ENCODE peak calls at places on chromosomes 2 and 18, in nine cellular contexts. M is H1, D is uterus, F is cardiac muscle cell, G is MM.1S, R is HCT116, L is heart left ventricle, Y is A549, X is aorta. W is an unnamed sample.

GRCh38 chr2:85584857-85585780 is 888 bp downstream of the VAMP5 start:
- DNase-seq in M (no peak), D (peak), F (peak), G (no peak), R (no peak), L (peak), Y (peak), X (peak), W (peak)

GRCh38 chr2:105712981-105713596 is 31.6 kb upstream of the NCK2 start:
- DNase-seq in M (no peak), D (no peak), F (peak), G (peak), R (no peak), L (no peak), Y (no peak), X (no peak), W (no peak)

GRCh38 chr2:44450806-44451205 is 89.1 kb downstream of the CAMKMT start:
- DNase-seq in M (no peak), D (no peak), F (peak), G (no peak), R (no peak), L (no peak), Y (no peak), X (no peak), W (no peak)

GRCh38 chr2:61421611-61422010 is 49.3 kb downstream of the USP34 start:
- DNase-seq in M (no peak), D (no peak), F (no peak), G (no peak), R (no peak), L (no peak), Y (no peak), X (no peak), W (no peak)

GRCh38 chr2:10717630-10718029 is 3.8 kb upstream of the ATP6V1C2 start:
- DNase-seq in M (no peak), D (no peak), F (peak), G (no peak), R (no peak), L (no peak), Y (no peak), X (peak), W (no peak)

GRCh38 chr18:23887493-23887892 is 127.1 kb upstream of the TTC39C start:
- DNase-seq in M (no peak), D (peak), F (peak), G (no peak), R (no peak), L (no peak), Y (no peak), X (no peak), W (peak)

GRCh38 chr2:8115966-8116365 is 565.9 kb upstream of the ID2 start:
- DNase-seq in M (no peak), D (no peak), F (no peak), G (no peak), R (no peak), L (no peak), Y (no peak), X (no peak), W (no peak)

GRCh38 chr18:80171190-80171872 is 62.3 kb downstream of the ADNP2 start:
- DNase-seq in M (peak), D (peak), F (peak), G (no peak), R (no peak), L (no peak), Y (peak), X (peak), W (peak)

GRCh38 chr2:197806317-197806633 is 1.9 kb downstream of the PLCL1 start:
- DNase-seq in M (no peak), D (no peak), F (peak), G (no peak), R (no peak), L (no peak), Y (no peak), X (no peak), W (no peak)

GRCh38 chr18:45008694-45009372 is 328.1 kb downstream of the SETBP1 start:
- DNase-seq in M (no peak), D (no peak), F (no peak), G (peak), R (no peak), L (no peak), Y (no peak), X (no peak), W (no peak)

GRCh38 chr18:45012286-45012685 is 331.6 kb downstream of the SETBP1 start:
- DNase-seq in M (no peak), D (no peak), F (no peak), G (no peak), R (no peak), L (no peak), Y (no peak), X (no peak), W (no peak)

GRCh38 chr18:45019469-45019868 is 338.8 kb downstream of the SETBP1 start:
- DNase-seq in M (no peak), D (no peak), F (no peak), G (no peak), R (no peak), L (no peak), Y (no peak), X (no peak), W (no peak)

GRCh38 chr18:45009766-45010165 is 329.1 kb downstream of the SETBP1 start:
- DNase-seq in M (no peak), D (no peak), F (no peak), G (no peak), R (no peak), L (no peak), Y (no peak), X (no peak), W (no peak)

DNA sequence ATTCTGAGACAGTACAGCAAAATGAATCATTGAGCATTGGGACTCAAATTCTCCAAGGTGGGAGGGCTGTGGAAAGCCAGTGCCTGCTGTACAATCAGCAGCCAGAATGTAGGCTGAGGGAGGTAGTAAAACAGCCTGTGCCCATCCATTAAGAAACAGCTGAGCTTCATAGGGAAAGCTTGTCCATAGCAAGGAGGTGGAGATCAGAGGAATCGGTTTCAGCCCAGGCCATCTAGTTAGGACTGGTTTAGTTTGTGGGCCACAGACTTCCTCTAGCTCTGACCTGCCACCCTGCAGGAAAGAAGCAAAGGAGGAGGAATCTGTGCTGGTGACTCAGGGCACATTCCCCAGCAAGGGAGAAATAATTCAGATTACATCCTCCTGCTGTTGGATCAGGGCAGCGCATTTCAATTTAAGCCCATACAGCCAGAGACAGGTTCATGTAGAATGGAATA is 333.4 kb downstream of the SETBP1 start:
- DNase-seq in M (no peak), D (peak), F (peak), G (no peak), R (no peak), L (no peak), Y (peak), X (peak), W (no peak)
- H3K27ac ChIP-seq in M (no peak), D (peak), F (no peak), G (no peak), R (no peak), L (no peak), Y (no peak), X (no peak), W (no peak)

DNA sequence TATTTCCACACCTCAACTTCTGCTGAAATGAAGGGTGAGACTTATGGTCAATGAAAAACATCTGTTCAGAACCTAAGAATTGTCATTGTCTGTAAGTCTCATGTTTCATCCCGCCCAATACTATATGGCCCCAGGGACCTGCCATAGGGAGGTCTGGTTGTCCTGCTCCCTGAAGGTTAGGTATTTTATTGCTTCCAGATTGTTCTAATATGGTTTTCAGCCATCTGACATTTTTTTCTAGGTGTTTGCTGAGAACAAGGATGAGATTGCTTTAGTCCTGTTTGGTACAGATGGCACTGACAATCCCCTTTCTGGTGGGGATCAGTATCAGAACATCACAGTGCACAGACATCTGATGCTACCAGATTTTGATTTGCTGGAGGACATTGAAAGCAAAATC is 7.3 kb downstream of the XRCC5 start:
- DNase-seq in M (no peak), D (no peak), F (no peak), G (no peak), R (no peak), L (no peak), Y (no peak), X (no peak), W (no peak)
- H3K27ac ChIP-seq in M (peak), D (no peak), F (no peak), G (no peak), R (no peak), L (no peak), Y (no peak), X (no peak), W (no peak)

DNA sequence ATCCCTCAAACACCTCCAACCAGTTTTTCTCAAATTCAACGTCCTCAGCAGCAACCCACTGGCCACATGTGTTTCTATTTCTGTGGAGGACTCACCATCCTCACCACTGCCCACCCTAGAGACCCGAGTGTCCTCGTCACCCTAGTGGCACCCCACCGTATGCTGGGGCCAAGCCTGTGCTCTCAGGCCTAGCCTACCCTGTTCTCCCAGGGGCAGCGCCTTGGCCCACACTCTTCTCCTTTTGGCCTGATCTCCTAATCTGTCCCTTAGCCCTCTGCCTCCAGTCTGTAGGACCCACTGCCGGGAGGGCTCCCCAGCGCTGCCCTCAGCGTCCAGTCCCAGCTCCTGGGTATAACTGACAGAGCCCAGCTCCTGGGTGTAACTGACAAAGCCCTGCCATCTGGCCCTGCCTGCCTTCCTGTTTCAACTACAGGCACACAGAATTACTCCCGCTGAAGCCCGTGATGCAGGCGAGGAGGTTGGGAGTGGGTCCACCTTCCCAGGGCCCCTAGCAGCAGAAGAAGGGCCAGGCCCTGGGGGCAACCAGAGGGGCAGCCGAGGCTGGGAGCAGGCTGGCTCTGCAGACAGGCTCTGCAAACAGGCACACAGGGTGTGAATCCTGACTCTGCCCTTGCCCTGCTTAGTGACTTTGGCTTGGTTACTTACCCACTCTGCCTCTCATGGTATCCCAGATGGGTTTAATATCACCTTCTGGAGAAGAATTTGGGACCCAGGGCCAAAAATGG is 25.6 kb upstream of the PTMA start:
- DNase-seq in M (no peak), D (no peak), F (no peak), G (no peak), R (no peak), L (no peak), Y (no peak), X (no peak), W (no peak)
- H3K27ac ChIP-seq in M (no peak), D (no peak), F (peak), G (no peak), R (peak), L (no peak), Y (peak), X (no peak), W (no peak)

DNA sequence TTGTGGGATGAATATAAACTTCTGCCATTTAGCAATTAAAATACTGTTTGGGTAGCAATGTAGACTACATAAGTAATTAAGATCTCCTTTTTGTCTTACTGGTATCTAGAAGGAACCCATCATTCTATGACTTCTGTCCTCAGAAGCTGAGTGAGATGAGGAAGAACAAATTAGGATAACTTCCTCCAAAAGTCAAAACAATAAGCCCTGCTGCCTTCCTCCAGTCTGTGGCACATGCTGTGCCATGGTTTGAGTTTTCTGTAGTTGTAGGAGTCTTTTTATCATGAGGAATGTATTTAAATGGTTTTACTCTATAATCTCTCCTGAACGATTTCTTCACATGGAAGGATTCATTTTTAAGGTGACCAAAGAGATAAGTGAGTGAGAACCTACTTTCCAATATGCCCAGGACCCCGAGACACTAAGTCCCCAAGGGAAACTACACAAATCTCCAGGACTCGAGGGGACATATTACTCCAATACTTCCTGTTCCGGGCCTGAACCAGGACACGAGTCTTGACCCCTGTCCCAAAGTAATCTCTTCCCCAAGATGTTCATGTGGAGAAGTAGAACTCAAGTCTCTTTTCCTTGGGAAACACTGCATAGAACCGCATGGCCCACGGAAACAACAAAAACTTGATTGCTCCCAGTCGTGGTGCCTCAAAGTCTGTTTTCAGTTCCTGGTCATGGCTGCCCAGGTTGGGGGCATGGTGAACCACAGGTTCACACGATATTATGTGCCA is 87.0 kb upstream of the ZEB2 start:
- DNase-seq in M (no peak), D (no peak), F (no peak), G (no peak), R (no peak), L (no peak), Y (no peak), X (no peak), W (no peak)
- H3K27ac ChIP-seq in M (no peak), D (no peak), F (no peak), G (no peak), R (no peak), L (peak), Y (no peak), X (no peak), W (peak)